ENCODE peak calls at places on chromosomes 7 and 10, in nine cellular contexts. E, B, T, I, W, S, O, H and C are unnamed samples.
A peak's percentile ranks its signal among the peaks of the same experiment; 100 is the strongest.

GRCh38 chr7:112449353-112449752 is 907 bp upstream of the IFRD1 start:
- DNase-seq in E (no peak), B (peak; percentile 83), T (no peak), I (no peak), W (no peak), S (no peak), O (peak; percentile 19), H (no peak), C (no peak)

GRCh38 chr7:38628630-38629385 is 2.4 kb downstream of the AMPH start:
- DNase-seq in E (no peak), B (peak; percentile 3), T (no peak), I (no peak), W (no peak), S (peak; percentile 62), O (no peak), H (peak; percentile 50), C (no peak)

GRCh38 chr10:75776738-75777504 is 345.5 kb downstream of the LRMDA start:
- DNase-seq in E (no peak), B (peak; percentile 41), T (no peak), I (no peak), W (no peak), S (no peak), O (no peak), H (no peak), C (no peak)

GRCh38 chr7:141701489-141702046 is 398 bp downstream of the DENND11 start:
- DNase-seq in E (peak; percentile 46), B (peak; percentile 40), T (no peak), I (peak; percentile 37), W (peak; percentile 76), S (peak; percentile 13), O (peak; percentile 84), H (no peak), C (peak; percentile 93)

GRCh38 chr7:714251-714671 is 12.2 kb upstream of the DNAAF5 start:
- DNase-seq in E (no peak), B (no peak), T (no peak), I (no peak), W (no peak), S (no peak), O (no peak), H (no peak), C (peak; percentile 54)

GRCh38 chr10:23315966-23316365 is 28.6 kb downstream of the C10orf67 start:
- DNase-seq in E (no peak), B (no peak), T (no peak), I (no peak), W (no peak), S (no peak), O (no peak), H (no peak), C (no peak)

GRCh38 chr10:62148155-62148554 is 120.5 kb downstream of the RTKN2 start:
- DNase-seq in E (no peak), B (no peak), T (no peak), I (no peak), W (no peak), S (no peak), O (no peak), H (no peak), C (no peak)

GRCh38 chr7:112118581-112119566 is 87.3 kb downstream of the DOCK4 start:
- DNase-seq in E (no peak), B (no peak), T (no peak), I (no peak), W (no peak), S (no peak), O (no peak), H (no peak), C (no peak)

GRCh38 chr10:63603709-63604445 is 82.7 kb downstream of the REEP3 start:
- DNase-seq in E (no peak), B (no peak), T (no peak), I (no peak), W (no peak), S (peak; percentile 84), O (no peak), H (peak; percentile 80), C (no peak)

GRCh38 chr10:77925795-77926565 is 575 bp downstream of the DLG5 start:
- DNase-seq in E (peak; percentile 27), B (peak; percentile 85), T (no peak), I (peak; percentile 60), W (peak; percentile 63), S (peak; percentile 28), O (no peak), H (no peak), C (peak; percentile 80)

GRCh38 chr10:75432176-75432575 is 752 bp downstream of the LRMDA start:
- DNase-seq in E (no peak), B (no peak), T (no peak), I (peak; percentile 44), W (no peak), S (no peak), O (no peak), H (no peak), C (no peak)

DNA sequence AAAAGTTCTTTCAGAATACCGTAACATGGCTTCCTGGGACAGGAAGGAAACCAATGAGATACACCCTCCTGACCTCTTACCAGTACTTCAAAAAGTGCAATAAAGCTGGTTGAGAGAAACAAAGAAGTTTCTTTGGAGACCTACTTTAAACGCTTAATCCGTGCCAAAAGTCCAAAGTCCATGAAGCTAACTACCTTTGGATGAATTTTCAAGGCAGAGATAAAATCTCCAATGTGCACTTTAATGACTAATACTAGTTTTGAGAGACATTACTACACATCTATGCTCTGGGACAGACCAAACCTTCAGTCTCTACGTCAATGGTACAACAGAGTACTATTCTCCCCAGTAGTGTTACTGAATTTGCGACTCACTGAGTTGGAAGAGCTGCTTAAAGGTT is 46.1 kb downstream of the UBE2H start:
- DNase-seq in E (no peak), B (peak; percentile 87), T (no peak), I (no peak), W (no peak), S (no peak), O (peak; percentile 57), H (no peak), C (no peak)
- H3K27ac ChIP-seq in E (peak overlapping the region; percentile 59), B (peak overlapping the region; percentile 94), T (no peak overlapping the region), I (peak overlapping the region; percentile 52), W (no peak overlapping the region), S (no peak overlapping the region), O (no peak overlapping the region), H (no peak overlapping the region), C (peak overlapping the region; percentile 38)

GRCh38 chr10:79150444-79150754 is 81.6 kb downstream of the ZMIZ1 start:
- DNase-seq in E (no peak), B (no peak), T (no peak), I (no peak), W (no peak), S (no peak), O (no peak), H (no peak), C (no peak)
- H3K27ac ChIP-seq in E (peak overlapping the region; percentile 92), B (peak overlapping the region; percentile 77), T (peak overlapping the region; percentile 97), I (peak overlapping the region; percentile 89), W (no peak overlapping the region), S (peak overlapping the region; percentile 92), O (peak overlapping the region; percentile 54), H (peak overlapping the region; percentile 91), C (peak overlapping the region; percentile 95)

DNA sequence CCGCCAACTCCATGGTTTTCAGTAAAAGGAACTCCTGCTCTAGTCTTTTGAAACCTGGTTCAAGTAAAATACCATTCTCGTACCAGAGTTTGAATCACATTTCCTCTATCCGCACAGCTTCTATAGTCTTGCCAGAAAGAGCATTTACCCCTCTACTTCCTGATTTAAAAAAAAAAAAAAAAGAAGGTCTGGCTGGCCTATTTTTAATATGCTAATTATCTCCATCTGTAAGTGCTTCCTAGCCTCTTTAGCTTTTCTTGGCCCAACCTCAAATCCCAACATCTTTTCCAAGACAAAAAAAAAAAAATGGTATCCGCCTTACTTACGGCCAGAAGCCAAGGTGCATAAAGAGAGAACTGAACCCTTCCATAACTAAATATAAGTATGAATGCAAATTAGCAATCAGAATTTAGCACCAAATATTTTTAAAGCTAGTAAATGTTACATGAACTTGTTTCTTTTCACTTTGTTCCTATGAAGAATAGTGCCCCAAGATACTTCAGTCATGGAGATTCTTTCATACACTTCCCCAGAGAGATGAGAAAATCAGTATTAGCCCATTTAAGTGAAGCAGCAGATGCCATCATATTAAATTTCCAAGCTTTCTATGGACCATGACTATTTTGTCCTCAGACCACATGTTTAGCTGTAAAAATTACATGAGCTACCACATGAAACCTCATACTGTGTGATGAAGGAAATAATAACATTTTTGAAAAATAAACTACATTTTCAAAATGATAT is 200.0 kb upstream of the FAM3C start:
- DNase-seq in E (no peak), B (no peak), T (no peak), I (no peak), W (no peak), S (no peak), O (no peak), H (no peak), C (no peak)
- H3K27ac ChIP-seq in E (no peak overlapping the region), B (no peak overlapping the region), T (no peak overlapping the region), I (no peak overlapping the region), W (no peak overlapping the region), S (no peak overlapping the region), O (no peak overlapping the region), H (no peak overlapping the region), C (no peak overlapping the region)

DNA sequence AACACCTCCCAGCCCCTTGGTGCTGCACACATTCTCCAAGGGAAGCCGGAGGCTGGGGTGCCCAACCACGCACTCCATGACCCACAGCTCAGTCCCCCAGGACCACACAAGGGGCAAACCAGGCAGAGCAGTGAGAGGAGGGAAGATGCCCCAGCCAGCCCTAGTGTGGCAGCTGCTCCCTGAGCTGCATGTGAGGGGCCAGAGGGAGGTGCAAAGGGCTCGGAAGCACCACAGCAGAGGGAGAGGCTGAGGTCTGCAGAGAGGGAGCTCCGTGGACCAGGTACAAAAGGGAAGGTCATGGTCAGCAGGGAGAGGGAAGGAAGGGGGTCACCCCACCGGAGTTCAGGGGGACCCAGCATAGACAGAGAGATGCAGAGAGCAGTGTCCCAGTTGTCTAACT is 1.5 kb upstream of the CALML5 start:
- DNase-seq in E (no peak), B (no peak), T (no peak), I (no peak), W (no peak), S (no peak), O (no peak), H (no peak), C (no peak)
- H3K27ac ChIP-seq in E (no peak overlapping the region), B (no peak overlapping the region), T (no peak overlapping the region), I (no peak overlapping the region), W (no peak overlapping the region), S (no peak overlapping the region), O (no peak overlapping the region), H (no peak overlapping the region), C (no peak overlapping the region)

GRCh38 chr7:23357190-23358093 is 58.3 kb downstream of the MALSU1 start:
- DNase-seq in E (no peak), B (peak; percentile 87), T (no peak), I (no peak), W (peak; percentile 44), S (peak; percentile 72), O (no peak), H (no peak), C (no peak)
- H3K27ac ChIP-seq in E (no peak overlapping the region), B (peak overlapping the region; percentile 85), T (no peak overlapping the region), I (no peak overlapping the region), W (no peak overlapping the region), S (no peak overlapping the region), O (no peak overlapping the region), H (no peak overlapping the region), C (no peak overlapping the region)

GRCh38 chr7:137985897-137986251 is 16.0 kb downstream of the CREB3L2 start:
- DNase-seq in E (no peak), B (no peak), T (no peak), I (no peak), W (no peak), S (no peak), O (no peak), H (no peak), C (no peak)
- H3K27ac ChIP-seq in E (peak overlapping the region; percentile 66), B (no peak overlapping the region), T (peak overlapping the region; percentile 96), I (peak overlapping the region; percentile 91), W (no peak overlapping the region), S (peak overlapping the region; percentile 93), O (no peak overlapping the region), H (peak overlapping the region; percentile 87), C (peak overlapping the region; percentile 40)